ENCODE peak calls at places on chromosome 3, in six cellular contexts. N is naive thymus-derived CD4-positive, alpha-beta T cell; J is breast epithelium; L is CD8-positive, alpha-beta T cell; D is transverse colon; S is suprapubic skin. O is an unnamed sample.

GRCh38 chr3:52539010-52539653 is 2.7 kb downstream of the UQCC5 start:
- DNase-seq in N (no peak), S (no peak), D (no peak), J (no peak), L (no peak), O (no peak)

GRCh38 chr3:111331306-111331705 is 210.7 kb upstream of the CD96 start:
- DNase-seq in J (no peak), S (no peak), D (no peak), L (no peak), N (no peak), O (no peak)

GRCh38 chr3:117726776-117727175 is 1017.2 kb downstream of the TUSC7 start:
- DNase-seq in S (no peak), L (no peak), D (no peak), J (no peak), N (no peak), O (no peak)

GRCh38 chr3:177525414-177525813 is 328.1 kb upstream of the TBL1XR1 start:
- DNase-seq in L (no peak), J (no peak), N (no peak), S (no peak), D (no peak), O (no peak)

GRCh38 chr3:8641472-8641871 is 3.1 kb downstream of the SSUH2 start:
- DNase-seq in L (no peak), D (no peak), J (no peak), N (no peak), S (no peak), O (no peak)

GRCh38 chr3:120095226-120096165 is 1.2 kb upstream of the GSK3B start:
- DNase-seq in S (peak; percentile 93), L (peak; percentile 80), J (peak; percentile 93), N (peak; percentile 79), D (peak; percentile 93), O (peak; percentile 78)

GRCh38 chr3:86537171-86537570 is 453.8 kb downstream of the VGLL3 start:
- DNase-seq in D (no peak), N (no peak), S (no peak), J (no peak), L (no peak), O (no peak)

GRCh38 chr3:10344147-10344943 is 23.4 kb upstream of the SEC13 start:
- DNase-seq in L (peak; percentile 60), J (peak; percentile 61), S (no peak), D (peak; percentile 37), N (peak; percentile 53), O (no peak)

GRCh38 chr3:44516230-44516629 is 38.8 kb upstream of the ZNF445 start:
- DNase-seq in S (no peak), J (no peak), L (no peak), N (no peak), D (no peak), O (no peak)

GRCh38 chr3:169759256-169759655 is 5.6 kb downstream of the TERC start:
- DNase-seq in J (no peak), L (no peak), N (peak; percentile 25), S (no peak), D (no peak), O (peak; percentile 74)

GRCh38 chr3:100780223-100780622 is 70.9 kb downstream of the TFG start:
- DNase-seq in J (no peak), D (no peak), N (no peak), L (no peak), S (no peak), O (no peak)

GRCh38 chr3:125107861-125108567 is 52.2 kb upstream of the HEG1 start:
- DNase-seq in D (no peak), N (no peak), L (no peak), J (no peak), S (no peak), O (peak; percentile 56)

GRCh38 chr3:10532939-10533730 is 27.7 kb upstream of the ATP2B2 start:
- DNase-seq in D (no peak), S (no peak), L (no peak), N (no peak), J (peak; percentile 31), O (no peak)

GRCh38 chr3:13215940-13216546 is 142.8 kb upstream of the IQSEC1 start:
- DNase-seq in J (no peak), S (no peak), L (no peak), D (no peak), N (no peak), O (peak; percentile 27)

GRCh38 chr3:27677554-27677953 is 44.6 kb downstream of the EOMES start:
- DNase-seq in L (no peak), J (no peak), S (no peak), D (no peak), N (no peak), O (peak; percentile 91)

GRCh38 chr3:194384569-194385001 is 14.5 kb downstream of the GP5 start:
- DNase-seq in D (no peak), S (peak; percentile 45), J (no peak), L (no peak), N (no peak), O (no peak)

GRCh38 chr3:192772495-192772894 is 45.2 kb upstream of the FGF12 start:
- DNase-seq in S (no peak), D (no peak), L (no peak), N (no peak), J (peak; percentile 61), O (peak; percentile 8)

GRCh38 chr3:181534881-181535280 is 176.8 kb upstream of the SOX2 start:
- DNase-seq in S (no peak), N (no peak), D (no peak), J (no peak), L (no peak), O (no peak)

DNA sequence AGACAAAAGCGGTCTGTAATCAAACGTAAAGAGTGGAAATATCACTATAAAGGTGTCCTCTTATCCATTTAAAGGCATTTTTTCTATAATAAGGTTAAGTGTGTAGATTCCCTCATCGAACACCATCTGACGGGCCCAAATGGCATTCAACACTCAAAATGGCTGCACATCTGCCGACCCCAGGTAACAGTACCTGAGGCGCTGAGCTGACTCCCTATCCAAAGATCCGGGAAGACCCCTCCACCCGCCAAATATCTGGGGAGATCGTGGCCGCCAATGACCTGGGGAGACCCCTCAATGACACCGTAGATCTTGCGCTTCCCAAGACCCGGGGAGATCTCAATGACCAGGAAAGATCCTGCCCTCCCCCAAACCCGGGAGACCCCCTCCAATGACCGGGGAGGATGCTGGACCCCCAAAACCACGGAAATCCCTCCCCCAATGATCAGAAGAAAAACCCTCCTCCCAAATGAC is 476 bp downstream of the IP6K2 start:
- DNase-seq in J (no peak), N (peak; percentile 31), D (peak; percentile 35), L (peak; percentile 26), S (no peak), O (no peak)
- H3K27ac ChIP-seq in J (peak overlapping the region; percentile 96), N (peak overlapping the region; percentile 84), D (peak overlapping the region; percentile 92), L (peak overlapping the region; percentile 87), S (peak overlapping the region; percentile 89), O (peak overlapping the region; percentile 98)

DNA sequence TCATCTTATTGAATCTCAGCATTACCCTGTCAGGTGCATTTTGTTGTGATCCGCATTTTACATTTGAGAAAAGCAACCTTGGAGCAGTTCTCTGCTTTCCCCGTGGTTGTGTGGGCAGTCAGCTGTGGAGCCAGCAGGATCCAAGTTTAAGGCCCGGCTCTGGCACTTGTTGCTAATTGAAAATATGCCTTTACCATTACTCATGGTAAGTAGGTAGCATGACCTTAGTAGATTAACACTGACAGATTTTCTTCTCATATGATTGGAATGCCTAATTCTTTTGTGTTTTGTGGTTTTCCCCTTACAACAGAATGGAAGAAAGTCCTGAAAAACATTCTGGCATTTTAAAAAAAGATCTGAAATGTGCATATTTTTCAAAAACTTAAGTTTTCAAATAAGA is 246.5 kb upstream of the LRRN1 start:
- DNase-seq in D (no peak), J (no peak), S (no peak), N (no peak), L (no peak), O (no peak)
- H3K27ac ChIP-seq in D (no peak overlapping the region), J (no peak overlapping the region), S (no peak overlapping the region), N (no peak overlapping the region), L (no peak overlapping the region), O (no peak overlapping the region)

DNA sequence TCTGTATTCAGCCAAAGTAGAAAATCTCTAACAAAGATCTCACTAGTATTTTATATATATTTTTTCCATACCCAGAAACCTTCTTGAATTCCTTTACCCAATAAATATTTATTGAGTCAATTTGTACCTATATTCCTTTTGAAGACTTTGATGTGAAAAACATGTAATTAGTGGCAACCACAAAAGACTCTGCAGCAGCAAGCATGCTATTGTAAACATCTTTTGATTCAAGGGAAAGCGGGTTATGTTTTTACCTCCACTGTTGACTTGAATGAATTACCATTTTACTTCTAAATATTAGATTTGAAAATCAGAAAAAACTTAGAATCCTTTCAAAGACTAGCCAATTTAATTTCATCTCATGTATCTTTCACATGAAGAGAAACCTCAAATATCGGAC is 2.4 kb downstream of the GPR15 start:
- DNase-seq in S (no peak), L (no peak), N (no peak), D (no peak), J (no peak), O (no peak)
- H3K27ac ChIP-seq in S (no peak overlapping the region), L (no peak overlapping the region), N (no peak overlapping the region), D (peak overlapping the region; percentile 58), J (no peak overlapping the region), O (no peak overlapping the region)

GRCh38 chr3:185822221-185822956 is 2.5 kb downstream of the IGF2BP2 start:
- DNase-seq in S (no peak), D (no peak), L (no peak), N (no peak), J (no peak), O (no peak)

GRCh38 chr3:185822957-185823279 is 1.9 kb downstream of the IGF2BP2 start:
- DNase-seq in J (no peak), D (no peak), S (no peak), N (no peak), L (no peak), O (no peak)

GRCh38 chr3:185824051-185824466 is 783 bp downstream of the IGF2BP2 start:
- DNase-seq in D (peak; percentile 32), S (no peak), N (no peak), L (no peak), J (no peak), O (no peak)

GRCh38 chr3:185824467-185825378 is at the start of gene IGF2BP2:
- DNase-seq in D (peak; percentile 87), L (peak; percentile 36), J (peak; percentile 54), S (peak; percentile 81), N (peak; percentile 23), O (no peak)

DNA sequence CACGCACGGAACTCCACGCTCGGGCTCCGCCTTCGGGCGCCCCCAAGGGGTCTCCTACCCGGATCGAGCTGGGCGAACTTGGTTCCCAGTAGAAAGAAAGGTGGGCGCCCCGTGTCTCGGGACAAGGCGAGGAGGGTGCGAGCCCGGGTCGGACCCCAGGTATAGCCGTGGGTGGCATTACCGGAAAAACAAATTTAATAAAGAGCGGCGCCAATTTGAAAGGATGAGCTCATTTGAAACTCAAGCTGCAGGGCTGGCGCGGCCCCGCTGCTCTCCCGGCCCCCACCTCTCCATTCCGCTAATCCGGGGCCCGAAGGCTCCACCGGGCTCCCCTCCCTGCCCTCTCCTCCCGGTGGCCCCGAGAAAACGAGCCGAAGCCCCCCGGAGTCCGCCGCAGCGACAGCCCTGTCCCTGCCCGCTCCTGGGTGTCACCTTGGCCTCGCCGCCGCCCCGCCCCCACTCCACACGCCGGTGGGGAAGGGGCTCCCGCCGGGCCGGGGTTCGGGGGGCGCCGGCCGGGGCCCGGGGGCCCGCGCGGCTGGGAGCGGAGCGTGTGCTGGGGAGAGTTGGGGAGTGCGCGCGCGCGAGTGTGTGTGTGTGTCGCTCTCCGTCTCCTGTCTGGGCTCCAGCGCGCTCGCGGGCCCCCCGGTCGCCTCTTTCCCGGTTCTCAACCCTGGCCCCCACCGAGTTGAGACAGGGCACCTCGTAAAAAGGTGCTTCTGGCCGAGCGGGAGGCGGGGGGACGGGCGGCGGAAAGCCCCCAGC is 1.4 kb downstream of the IGF2BP2 start:
- DNase-seq in L (peak; percentile 11), N (peak; percentile 23), J (no peak), D (peak; percentile 53), S (no peak), O (no peak)
- H3K27ac ChIP-seq in L (no peak overlapping the region), N (no peak overlapping the region), J (peak overlapping the region; percentile 90), D (peak overlapping the region; percentile 89), S (peak overlapping the region; percentile 75), O (peak overlapping the region; percentile 90)

O was measured in epithelial cell of prostate.